ENCODE peak calls at places on chromosomes 7 and 10, in eight cellular contexts. S is A549, O is fibroblast of villous mesenchyme, L is uterus, J is PC-9, R is fibroblast of lung, C is neural progenitor cell, X is foreskin fibroblast. Q is an unnamed sample.

GRCh38 chr10:50946991-50947781 is 61.8 kb upstream of the A1CF start:
- DNase-seq in R (peak), J (no peak), L (no peak), O (no peak), X (peak), C (no peak), S (no peak), Q (no peak)

GRCh38 chr7:50476953-50477625 is 26.9 kb upstream of the FIGNL1 start:
- DNase-seq in C (no peak), R (no peak), S (no peak), L (no peak), J (no peak), O (no peak), X (no peak), Q (no peak)

GRCh38 chr7:1899951-1900762 is 230.1 kb downstream of the ELFN1 start:
- DNase-seq in L (no peak), S (no peak), O (no peak), X (no peak), R (peak), C (no peak), J (no peak), Q (no peak)

GRCh38 chr10:129771576-129772471 is 192.2 kb downstream of the EBF3 start:
- DNase-seq in J (no peak), C (no peak), S (no peak), R (no peak), X (no peak), L (no peak), O (no peak), Q (no peak)

GRCh38 chr10:42969147-42969546 is 107.7 kb upstream of the RET start:
- DNase-seq in C (no peak), J (no peak), S (no peak), L (no peak), O (no peak), R (no peak), X (no peak), Q (no peak)

GRCh38 chr7:66930341-66930740 is 9.3 kb downstream of the TMEM248 start:
- DNase-seq in X (peak), S (no peak), C (peak), J (no peak), O (peak), L (no peak), R (peak), Q (no peak)

GRCh38 chr7:11665381-11665780 is 166.6 kb downstream of the THSD7A start:
- DNase-seq in X (peak), J (no peak), O (peak), S (no peak), C (no peak), L (no peak), R (no peak), Q (no peak)

GRCh38 chr7:120725376-120726039 is 132.4 kb downstream of the TSPAN12 start:
- DNase-seq in S (peak), R (peak), C (peak), X (peak), O (peak), J (no peak), L (no peak), Q (no peak)

GRCh38 chr10:45181483-45181882 is 133.9 kb downstream of the OR13A1 start:
- DNase-seq in X (no peak), J (no peak), C (no peak), S (no peak), R (peak), O (peak), L (no peak), Q (no peak)

GRCh38 chr10:114131094-114131493 is 42.9 kb downstream of the CCDC186 start:
- DNase-seq in S (no peak), L (no peak), J (no peak), O (no peak), C (no peak), R (no peak), X (no peak), Q (no peak)

GRCh38 chr10:73591935-73592699 is 975 bp upstream of the USP54 start:
- DNase-seq in O (peak), S (peak), R (peak), X (peak), C (peak), L (peak), J (peak), Q (peak)

GRCh38 chr10:77723376-77723775 is 85.8 kb upstream of the KCNMA1 start:
- DNase-seq in R (no peak), O (no peak), L (no peak), C (no peak), S (no peak), X (no peak), J (no peak), Q (no peak)

GRCh38 chr7:106618480-106618879 is 42.5 kb downstream of the CCDC71L start:
- DNase-seq in L (no peak), C (no peak), S (no peak), O (peak), X (peak), J (no peak), R (peak), Q (no peak)

GRCh38 chr7:107982918-107983389 is 20.0 kb downstream of the LAMB1 start:
- DNase-seq in X (peak), O (no peak), C (no peak), R (peak), L (peak), J (no peak), S (peak), Q (peak)

GRCh38 chr7:27143022-27143949 is at the start of gene HOXA5:
- DNase-seq in C (peak), X (peak), J (no peak), R (peak), S (peak), O (peak), L (peak), Q (no peak)

GRCh38 chr7:30463400-30464145 is 15.0 kb downstream of the NOD1 start:
- DNase-seq in X (no peak), R (no peak), J (no peak), C (no peak), S (no peak), L (peak), O (no peak), Q (no peak)

GRCh38 chr7:109343662-109344061 is 774.0 kb downstream of the DNAJB9 start:
- DNase-seq in J (no peak), X (peak), C (no peak), L (no peak), R (no peak), S (no peak), O (no peak), Q (no peak)

GRCh38 chr7:105920766-105921165 is 42.3 kb upstream of the CDHR3 start:
- DNase-seq in J (no peak), L (no peak), C (no peak), X (peak), S (no peak), R (peak), O (no peak), Q (no peak)

GRCh38 chr7:38584443-38585210 is 46.5 kb downstream of the AMPH start:
- DNase-seq in X (peak), J (no peak), S (no peak), O (no peak), L (no peak), C (no peak), R (peak), Q (no peak)

GRCh38 chr10:110885932-110886674 is 14.4 kb downstream of the PDCD4 start:
- DNase-seq in C (no peak), S (no peak), X (no peak), L (no peak), R (no peak), J (peak), O (no peak), Q (no peak)

GRCh38 chr10:112565434-112566053 is 118.5 kb downstream of the VTI1A start:
- DNase-seq in R (peak), S (peak), J (peak), L (peak), X (peak), O (peak), C (peak), Q (peak)
- TF ChIP-seq CTCF in R (peak), S (peak), J (peak), L (peak), X (peak), O (peak), C (peak), Q (peak)

GRCh38 chr10:98467506-98468318 is 21.0 kb upstream of the HPS1 start:
- DNase-seq in O (peak), S (peak), L (peak), X (peak), C (peak), R (peak), J (peak), Q (peak)
- H3K4me3 ChIP-seq in O (peak), S (peak), L (peak), X (peak), C (peak), R (peak), J (peak), Q (no peak)

GRCh38 chr7:36127075-36127740 is 25.8 kb upstream of the EEPD1 start:
- DNase-seq in X (no peak), L (no peak), R (no peak), C (no peak), J (no peak), O (peak), S (no peak), Q (no peak)
- TF ChIP-seq CTCF in X (no peak), L (no peak), R (no peak), C (no peak), J (no peak), O (peak), S (no peak), Q (no peak)

GRCh38 chr10:101225846-101226361 is 3.4 kb downstream of the LBX1 start:
- DNase-seq in X (no peak), S (no peak), L (no peak), R (no peak), O (no peak), C (no peak), J (no peak), Q (no peak)
- H3K4me3 ChIP-seq in X (no peak), S (no peak), L (no peak), R (no peak), O (no peak), C (no peak), J (no peak), Q (no peak)

GRCh38 chr10:3955493-3955892 is 170.5 kb upstream of the KLF6 start:
- DNase-seq in R (peak), S (no peak), X (no peak), J (no peak), O (no peak), L (no peak), C (peak), Q (no peak)
- TF ChIP-seq CTCF in R (no peak), S (no peak), X (no peak), J (no peak), O (no peak), L (no peak), C (no peak), Q (no peak)

DNA sequence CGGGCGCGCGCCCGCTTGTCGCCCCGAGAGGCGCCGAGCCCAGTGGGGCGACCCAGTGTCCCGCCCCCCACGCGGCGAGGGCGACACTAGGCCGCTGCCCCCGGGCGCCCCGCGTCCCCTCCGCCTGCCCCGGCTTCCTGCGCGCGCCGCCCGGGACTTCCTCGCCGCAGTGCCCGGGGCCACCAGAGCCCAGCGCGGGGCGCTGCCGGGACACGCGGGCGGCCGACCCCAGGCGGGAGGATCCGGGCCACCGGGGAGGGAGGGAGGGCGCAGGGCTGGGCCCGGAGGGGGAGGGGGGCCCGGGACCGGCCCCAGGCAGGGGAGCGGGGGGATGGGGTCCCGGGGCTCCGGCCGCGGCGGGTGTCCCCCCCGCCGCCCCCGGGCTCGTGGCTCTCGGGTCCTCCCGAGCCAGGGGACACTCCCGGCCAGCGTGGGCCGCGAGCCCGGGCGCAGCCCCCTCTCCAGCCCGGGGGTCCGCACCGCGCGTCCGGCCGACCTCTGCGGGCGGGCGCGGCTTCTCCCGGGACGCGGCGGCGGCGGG is 435 bp upstream of the PWWP2B start:
- DNase-seq in C (peak), S (no peak), L (peak), R (peak), X (peak), O (peak), J (no peak), Q (no peak)
- H3K4me3 ChIP-seq in C (peak), S (peak), L (peak), R (no peak), X (peak), O (peak), J (peak), Q (peak)

GRCh38 chr10:115136616-115137015 is 43.5 kb downstream of the ATRNL1 start:
- DNase-seq in L (no peak), S (no peak), O (no peak), J (no peak), C (no peak), X (no peak), R (no peak), Q (no peak)

DNA sequence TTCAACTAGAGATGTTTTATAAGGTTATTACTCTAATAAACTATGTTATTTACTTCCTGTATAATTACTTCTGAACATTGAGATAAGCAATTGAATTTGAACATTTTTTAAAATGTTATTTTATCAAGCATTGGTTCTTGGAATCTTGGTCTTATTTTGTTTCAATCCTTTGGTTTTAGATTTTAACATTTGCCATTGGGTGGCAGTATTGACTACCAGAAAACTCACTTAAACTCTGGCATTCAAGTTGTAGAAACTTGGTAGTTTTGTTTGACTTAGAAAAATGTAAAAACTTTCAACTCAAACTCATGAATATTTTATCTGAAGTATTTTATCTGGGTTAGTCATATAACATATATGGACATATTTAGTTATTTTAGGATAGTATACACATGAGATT is 48.1 kb downstream of the ATRNL1 start:
- DNase-seq in L (no peak), X (peak), R (peak), O (peak), S (no peak), C (peak), J (no peak), Q (no peak)
- TF ChIP-seq CTCF in L (peak), X (peak), R (peak), O (peak), S (peak), C (peak), J (peak), Q (peak)

GRCh38 chr10:117137911-117138642 is at the start of gene VAX1:
- DNase-seq in X (peak), R (no peak), L (no peak), O (no peak), J (no peak), S (peak), C (peak), Q (no peak)

GRCh38 chr10:117137031-117137910 is 799 bp downstream of the VAX1 start:
- DNase-seq in O (no peak), X (peak), J (no peak), S (peak), C (peak), L (no peak), R (peak), Q (no peak)

GRCh38 chr10:117139581-117140524 is 1.8 kb upstream of the VAX1 start:
- DNase-seq in L (no peak), R (no peak), O (no peak), C (peak), J (no peak), S (no peak), X (no peak), Q (no peak)

GRCh38 chr10:117140525-117140902 is 2.4 kb upstream of the VAX1 start:
- DNase-seq in C (peak), J (no peak), O (no peak), S (no peak), L (no peak), R (no peak), X (no peak), Q (no peak)

DNA sequence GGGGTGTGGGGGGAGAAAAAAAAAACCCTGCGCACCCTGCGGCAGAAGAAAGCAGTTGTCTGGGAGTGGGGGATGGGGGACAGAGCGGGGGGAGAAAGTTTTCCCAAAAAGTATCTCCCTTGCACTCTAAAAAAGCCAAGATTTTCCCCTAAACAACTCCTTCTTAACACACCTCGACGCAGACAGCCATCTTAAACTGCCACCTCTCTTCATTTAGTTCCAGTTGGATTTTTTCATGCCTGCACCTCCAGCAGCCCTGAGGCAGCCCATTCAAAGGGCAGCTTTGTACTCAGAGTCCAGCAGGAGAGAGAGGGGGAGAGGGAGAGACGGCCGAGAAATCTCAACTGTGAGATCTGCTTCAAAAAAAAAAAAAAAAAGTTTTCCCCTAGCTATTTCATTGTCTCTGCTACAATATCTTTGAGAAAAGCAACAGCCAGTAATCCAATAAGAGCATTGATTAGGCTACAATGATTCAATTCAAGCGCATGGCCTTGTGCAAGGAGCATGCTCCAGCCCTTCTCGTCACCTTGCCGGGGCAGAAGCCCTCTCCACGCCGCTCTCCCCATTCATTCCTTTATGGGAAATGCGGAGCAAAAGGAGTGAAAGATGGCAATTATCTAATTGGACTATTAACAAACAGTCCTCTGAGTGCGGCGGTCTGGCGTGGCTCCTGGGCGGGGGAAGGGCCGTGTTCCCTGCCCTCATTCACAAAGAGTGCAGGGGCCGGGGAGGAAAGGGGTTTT is 939 bp upstream of the VAX1 start:
- DNase-seq in L (no peak), X (no peak), O (no peak), R (no peak), C (peak), S (no peak), J (no peak), Q (no peak)
- H3K4me3 ChIP-seq in L (no peak), X (no peak), O (no peak), R (no peak), C (peak), S (no peak), J (no peak), Q (no peak)

DNA sequence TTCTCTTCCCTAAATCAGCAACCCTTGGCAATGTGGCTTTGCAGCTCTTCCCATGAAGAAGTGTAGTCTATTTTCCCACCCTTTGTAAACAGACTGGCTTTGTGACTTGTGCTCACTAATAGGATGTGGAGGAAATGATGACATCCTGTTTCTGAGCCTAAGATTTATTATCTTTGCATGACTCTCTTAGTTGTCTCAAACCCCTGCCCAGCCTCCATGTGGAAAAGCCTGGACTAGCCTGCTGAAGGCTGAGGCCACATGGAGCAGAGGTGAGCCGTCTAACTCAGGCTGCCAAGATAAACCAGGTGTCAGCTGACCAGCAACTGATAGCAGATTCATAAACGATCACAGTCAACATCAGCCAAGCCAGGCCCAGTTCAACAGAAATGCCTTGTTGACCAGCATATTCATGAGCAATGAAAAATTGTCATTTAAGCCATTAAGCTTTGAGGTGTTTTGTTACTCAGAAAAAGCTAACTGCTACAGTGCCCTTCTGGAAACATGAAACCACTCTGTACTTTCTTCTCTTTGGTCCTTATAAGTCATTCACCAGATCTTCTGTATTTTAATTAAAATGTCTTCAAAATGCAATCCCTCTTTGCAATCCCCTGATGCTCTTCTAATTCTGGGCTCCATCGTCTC is 586.3 kb upstream of the ANKRD30A start:
- DNase-seq in J (peak), X (peak), C (no peak), R (peak), S (no peak), L (peak), O (peak), Q (no peak)
- TF ChIP-seq CTCF in J (no peak), X (no peak), C (no peak), R (no peak), S (no peak), L (no peak), O (no peak), Q (no peak)

GRCh38 chr10:2891770-2892124 is 175.6 kb upstream of the PFKP start:
- DNase-seq in J (no peak), X (no peak), O (no peak), L (no peak), C (no peak), R (no peak), S (no peak), Q (no peak)
- H3K4me3 ChIP-seq in J (no peak), X (no peak), O (no peak), L (no peak), C (no peak), R (no peak), S (no peak), Q (no peak)